ENCODE peak calls at places on chromosomes 16 and 17, in four cellular contexts. H is K562, P is WTC11, X is HepG2. N is an unnamed sample.

GRCh38 chr17:79630120-79630519 is 19.3 kb upstream of the RBFOX3 start:
- DNase-seq in H (no peak), P (peak), X (no peak), N (peak)

GRCh38 chr17:34163681-34164080 is 91.4 kb upstream of the CCL2 start:
- DNase-seq in H (peak), P (peak), X (peak), N (peak)

GRCh38 chr16:68713430-68713829 is 23.7 kb upstream of the CDH1 start:
- DNase-seq in H (no peak), P (no peak), X (peak), N (no peak)

GRCh38 chr17:28871056-28871579 is 16.3 kb downstream of the ERAL1 start:
- DNase-seq in H (no peak), P (no peak), X (no peak), N (no peak)

GRCh38 chr16:88533945-88534641 is 36.1 kb upstream of the ZC3H18 start:
- DNase-seq in H (no peak), P (peak), X (no peak), N (peak)

GRCh38 chr17:47993031-47993546 is 22.2 kb downstream of the CDK5RAP3 start:
- DNase-seq in H (no peak), P (no peak), X (no peak), N (no peak)

GRCh38 chr16:80947708-80948615 is 58.7 kb downstream of the CMC2 start:
- DNase-seq in H (no peak), P (no peak), X (no peak), N (no peak)

GRCh38 chr17:31530391-31530990 is 139.0 kb downstream of the RAB11FIP4 start:
- DNase-seq in H (no peak), P (no peak), X (no peak), N (no peak)

GRCh38 chr17:74351552-74352210 is 10.0 kb downstream of the BTBD17 start:
- DNase-seq in H (peak), P (peak), X (no peak), N (peak)

GRCh38 chr17:48378696-48379095 is 51.3 kb downstream of the SKAP1 start:
- DNase-seq in H (no peak), P (no peak), X (no peak), N (no peak)

GRCh38 chr16:35182043-35182677 is 1722.7 kb downstream of the TP53TG3F start:
- DNase-seq in H (no peak), P (no peak), X (no peak), N (no peak)

GRCh38 chr16:86455116-86455515 is 55.2 kb upstream of the FOXF1 start:
- DNase-seq in H (no peak), P (no peak), X (no peak), N (no peak)

GRCh38 chr16:31461201-31461920 is 2.1 kb downstream of the ARMC5 start:
- DNase-seq in H (no peak), P (no peak), X (no peak), N (no peak)

GRCh38 chr16:53503270-53503911 is 382 bp upstream of the AKTIP start:
- DNase-seq in H (peak), P (peak), X (peak), N (peak)

GRCh38 chr17:57940653-57941329 is 14.4 kb downstream of the CUEDC1 start:
- DNase-seq in H (no peak), P (no peak), X (no peak), N (no peak)

GRCh38 chr17:28727727-28728363 is 743 bp upstream of the NEK8 start:
- DNase-seq in H (peak), P (peak), X (peak), N (no peak)

GRCh38 chr16:75264531-75264998 is 13.1 kb upstream of the BCAR1 start:
- DNase-seq in H (no peak), P (no peak), X (no peak), N (no peak)

GRCh38 chr17:58007781-58008706 is 998 bp upstream of the SRSF1 start:
- DNase-seq in H (no peak), P (no peak), X (no peak), N (no peak)

GRCh38 chr16:85566502-85567100 is 46.5 kb upstream of the GSE1 start:
- DNase-seq in H (peak), P (no peak), X (no peak), N (no peak)

GRCh38 chr16:78995441-78995840 is 605.1 kb downstream of the MAF start:
- DNase-seq in H (no peak), P (no peak), X (no peak), N (no peak)
- TF ChIP-seq ELF4 in H (no peak), P (no peak), X (no peak), N (no peak)

GRCh38 chr17:4068918-4069317 is 73.9 kb downstream of the ZZEF1 start:
- DNase-seq in H (no peak), P (no peak), X (no peak), N (no peak)
- TF ChIP-seq ELF4 in H (no peak), P (no peak), X (no peak), N (no peak)

DNA sequence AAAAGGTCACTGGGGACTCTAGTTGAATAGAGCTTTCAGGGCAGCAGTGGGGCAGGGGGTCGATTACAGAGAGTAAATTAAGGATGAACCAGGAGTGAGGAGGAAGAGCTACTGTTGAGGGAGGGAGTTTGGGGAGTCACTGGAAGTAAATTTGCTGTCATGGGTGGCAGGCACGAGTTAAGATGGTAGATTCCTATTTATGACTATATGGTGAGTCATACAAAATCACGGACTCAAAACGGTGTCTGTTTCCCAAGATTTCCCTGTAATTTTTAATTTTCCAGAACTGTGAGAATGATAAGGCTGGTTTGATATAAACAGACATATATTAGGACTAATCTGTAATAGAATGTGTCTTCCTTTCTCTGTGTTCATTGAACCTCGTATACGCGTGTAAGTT is 287.6 kb upstream of the GOT2 start:
- DNase-seq in H (no peak), P (no peak), X (no peak), N (no peak)
- TF ChIP-seq ELF4 in H (no peak), P (no peak), X (no peak), N (no peak)

DNA sequence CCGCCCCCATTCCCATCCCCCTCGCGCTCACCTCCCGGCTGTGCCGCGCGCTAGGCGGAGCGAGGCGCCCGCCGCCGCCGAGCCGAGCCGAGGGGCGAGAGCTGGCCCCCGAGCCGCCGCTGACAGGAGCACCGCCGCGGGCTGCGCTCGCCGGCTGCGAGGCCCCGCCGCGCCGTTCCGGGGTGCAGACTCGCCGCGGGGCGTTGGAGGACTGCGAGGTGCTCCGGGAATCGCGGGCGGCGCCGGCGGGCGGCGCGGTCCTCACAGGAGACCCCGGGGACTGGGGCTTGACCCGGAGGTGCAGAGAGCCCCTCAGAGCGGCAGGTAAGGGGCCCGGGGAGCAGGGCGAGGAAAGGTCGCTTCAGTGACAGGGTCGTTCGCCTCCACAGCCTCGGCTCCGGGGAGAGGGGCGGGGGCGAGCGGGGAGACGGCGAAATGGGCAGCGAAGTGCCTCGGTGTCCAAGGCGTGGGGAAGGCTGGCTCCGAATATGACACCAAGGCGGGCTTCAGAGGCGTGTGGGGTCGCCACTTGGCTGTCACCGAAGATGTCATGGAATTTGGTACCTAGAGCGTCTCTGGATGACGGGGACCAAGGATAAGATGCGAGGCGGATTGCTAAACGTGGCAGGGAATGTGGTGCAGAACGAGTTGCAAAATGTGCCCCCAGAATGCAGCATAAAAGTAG is 533 bp downstream of the TANC2 start:
- DNase-seq in H (peak), P (peak), X (no peak), N (peak)
- TF ChIP-seq ELF4 in H (no peak), P (no peak), X (no peak), N (no peak)

GRCh38 chr16:84327926-84328505 is 33.3 kb downstream of the WFDC1 start:
- DNase-seq in H (no peak), P (no peak), X (no peak), N (no peak)
- TF ChIP-seq ELF4 in H (no peak), P (no peak), X (no peak), N (no peak)

N was measured in HEK293T.